ENCODE peak calls at places on chromosomes 13 and 19, in seven cellular contexts. One of them, this sample, is unnamed.

GRCh38 chr19:38921420-38922274 is 8.9 kb downstream of the SARS2 start:
- DNase-seq in hepatocyte: no peak
- DNase-seq in neural progenitor cell: no peak
- DNase-seq in GM23248: no peak
- DNase-seq in GM23338: no peak
- DNase-seq in HCT116: no peak
- DNase-seq in MM.1S: no peak
- DNase-seq in this sample: no peak

GRCh38 chr13:82847595-82847994 is 1034.7 kb downstream of the SLITRK1 start:
- DNase-seq in hepatocyte: no peak
- DNase-seq in neural progenitor cell: no peak
- DNase-seq in GM23248: no peak
- DNase-seq in GM23338: peak
- DNase-seq in HCT116: no peak
- DNase-seq in MM.1S: no peak
- DNase-seq in this sample: peak

GRCh38 chr13:106640515-106640914 is 72.6 kb upstream of the ARGLU1 start:
- DNase-seq in hepatocyte: no peak
- DNase-seq in neural progenitor cell: no peak
- DNase-seq in GM23248: no peak
- DNase-seq in GM23338: no peak
- DNase-seq in HCT116: no peak
- DNase-seq in MM.1S: no peak
- DNase-seq in this sample: no peak

GRCh38 chr19:38070573-38070972 is 153.4 kb downstream of the DPF1 start:
- DNase-seq in hepatocyte: no peak
- DNase-seq in neural progenitor cell: no peak
- DNase-seq in GM23248: peak
- DNase-seq in GM23338: no peak
- DNase-seq in HCT116: no peak
- DNase-seq in MM.1S: no peak
- DNase-seq in this sample: peak

GRCh38 chr19:17073869-17074627 is 1.2 kb downstream of the HAUS8 start:
- DNase-seq in hepatocyte: no peak
- DNase-seq in neural progenitor cell: no peak
- DNase-seq in GM23248: peak
- DNase-seq in GM23338: peak
- DNase-seq in HCT116: no peak
- DNase-seq in MM.1S: peak
- DNase-seq in this sample: no peak

GRCh38 chr13:77874406-77874805 is 44.2 kb downstream of the EDNRB start:
- DNase-seq in hepatocyte: no peak
- DNase-seq in neural progenitor cell: no peak
- DNase-seq in GM23248: peak
- DNase-seq in GM23338: no peak
- DNase-seq in HCT116: no peak
- DNase-seq in MM.1S: no peak
- DNase-seq in this sample: peak

GRCh38 chr13:38582133-38582532 is 104.7 kb upstream of the FREM2 start:
- DNase-seq in hepatocyte: peak
- DNase-seq in neural progenitor cell: peak
- DNase-seq in GM23248: peak
- DNase-seq in GM23338: peak
- DNase-seq in HCT116: no peak
- DNase-seq in MM.1S: peak
- DNase-seq in this sample: peak

GRCh38 chr13:50645092-50645491 is 198.4 kb downstream of the DLEU7 start:
- DNase-seq in hepatocyte: no peak
- DNase-seq in neural progenitor cell: no peak
- DNase-seq in GM23248: peak
- DNase-seq in GM23338: no peak
- DNase-seq in HCT116: no peak
- DNase-seq in MM.1S: no peak
- DNase-seq in this sample: peak

GRCh38 chr19:39672473-39672872 is 16.8 kb downstream of the LGALS16 start:
- DNase-seq in hepatocyte: no peak
- DNase-seq in neural progenitor cell: no peak
- DNase-seq in GM23248: no peak
- DNase-seq in GM23338: no peak
- DNase-seq in HCT116: no peak
- DNase-seq in MM.1S: no peak
- DNase-seq in this sample: no peak

GRCh38 chr13:108200781-108201398 is 14.4 kb downstream of the LIG4 start:
- DNase-seq in hepatocyte: no peak
- DNase-seq in neural progenitor cell: no peak
- DNase-seq in GM23248: peak
- DNase-seq in GM23338: no peak
- DNase-seq in HCT116: no peak
- DNase-seq in MM.1S: no peak
- DNase-seq in this sample: peak

GRCh38 chr19:45798995-45799517 is 6.4 kb upstream of the DMWD start:
- DNase-seq in hepatocyte: peak
- DNase-seq in neural progenitor cell: peak
- DNase-seq in GM23248: peak
- DNase-seq in GM23338: peak
- DNase-seq in HCT116: no peak
- DNase-seq in MM.1S: peak
- DNase-seq in this sample: peak

GRCh38 chr13:64075543-64076271 is 2660.1 kb upstream of the PCDH20 start:
- DNase-seq in hepatocyte: no peak
- DNase-seq in neural progenitor cell: no peak
- DNase-seq in GM23248: no peak
- DNase-seq in GM23338: no peak
- DNase-seq in HCT116: no peak
- DNase-seq in MM.1S: no peak
- DNase-seq in this sample: no peak

GRCh38 chr19:11106477-11106876 is 17.2 kb downstream of the LDLR start:
- DNase-seq in hepatocyte: no peak
- DNase-seq in neural progenitor cell: no peak
- DNase-seq in GM23248: no peak
- DNase-seq in GM23338: no peak
- DNase-seq in HCT116: no peak
- DNase-seq in MM.1S: no peak
- DNase-seq in this sample: no peak

GRCh38 chr13:52345048-52345447 is 60.9 kb downstream of the THSD1 start:
- DNase-seq in hepatocyte: no peak
- DNase-seq in neural progenitor cell: no peak
- DNase-seq in GM23248: peak
- DNase-seq in GM23338: no peak
- DNase-seq in HCT116: no peak
- DNase-seq in MM.1S: no peak
- DNase-seq in this sample: no peak

GRCh38 chr19:46976845-46977320 is 42.8 kb upstream of the NPAS1 start:
- DNase-seq in hepatocyte: peak
- DNase-seq in neural progenitor cell: peak
- DNase-seq in GM23248: peak
- DNase-seq in GM23338: peak
- DNase-seq in HCT116: no peak
- DNase-seq in MM.1S: no peak
- DNase-seq in this sample: no peak

GRCh38 chr13:97257800-97258799 is 36.0 kb downstream of the MBNL2 start:
- DNase-seq in hepatocyte: peak
- DNase-seq in neural progenitor cell: peak
- DNase-seq in GM23248: peak
- DNase-seq in GM23338: peak
- DNase-seq in HCT116: peak
- DNase-seq in MM.1S: peak
- DNase-seq in this sample: peak

GRCh38 chr19:49932731-49933131 is 3.4 kb upstream of the NUP62 start:
- DNase-seq in hepatocyte: no peak
- DNase-seq in neural progenitor cell: no peak
- DNase-seq in GM23248: no peak
- DNase-seq in GM23338: no peak
- DNase-seq in HCT116: no peak
- DNase-seq in MM.1S: no peak
- DNase-seq in this sample: no peak

GRCh38 chr19:56104423-56104822 is 16.7 kb downstream of the ZNF787 start:
- DNase-seq in hepatocyte: no peak
- DNase-seq in neural progenitor cell: no peak
- DNase-seq in GM23248: no peak
- DNase-seq in GM23338: no peak
- DNase-seq in HCT116: no peak
- DNase-seq in MM.1S: no peak
- DNase-seq in this sample: no peak

GRCh38 chr19:56106993-56107392 is 14.1 kb downstream of the ZNF787 start:
- DNase-seq in hepatocyte: no peak
- DNase-seq in neural progenitor cell: no peak
- DNase-seq in GM23248: no peak
- DNase-seq in GM23338: no peak
- DNase-seq in HCT116: no peak
- DNase-seq in MM.1S: no peak
- DNase-seq in this sample: no peak

GRCh38 chr19:56106397-56106849 is 14.7 kb downstream of the ZNF787 start:
- DNase-seq in hepatocyte: no peak
- DNase-seq in neural progenitor cell: no peak
- DNase-seq in GM23248: no peak
- DNase-seq in GM23338: no peak
- DNase-seq in HCT116: no peak
- DNase-seq in MM.1S: no peak
- DNase-seq in this sample: no peak

GRCh38 chr19:56103027-56103614 is 18.0 kb downstream of the ZNF787 start:
- DNase-seq in hepatocyte: no peak
- DNase-seq in neural progenitor cell: no peak
- DNase-seq in GM23248: no peak
- DNase-seq in GM23338: no peak
- DNase-seq in HCT116: no peak
- DNase-seq in MM.1S: no peak
- DNase-seq in this sample: no peak

DNA sequence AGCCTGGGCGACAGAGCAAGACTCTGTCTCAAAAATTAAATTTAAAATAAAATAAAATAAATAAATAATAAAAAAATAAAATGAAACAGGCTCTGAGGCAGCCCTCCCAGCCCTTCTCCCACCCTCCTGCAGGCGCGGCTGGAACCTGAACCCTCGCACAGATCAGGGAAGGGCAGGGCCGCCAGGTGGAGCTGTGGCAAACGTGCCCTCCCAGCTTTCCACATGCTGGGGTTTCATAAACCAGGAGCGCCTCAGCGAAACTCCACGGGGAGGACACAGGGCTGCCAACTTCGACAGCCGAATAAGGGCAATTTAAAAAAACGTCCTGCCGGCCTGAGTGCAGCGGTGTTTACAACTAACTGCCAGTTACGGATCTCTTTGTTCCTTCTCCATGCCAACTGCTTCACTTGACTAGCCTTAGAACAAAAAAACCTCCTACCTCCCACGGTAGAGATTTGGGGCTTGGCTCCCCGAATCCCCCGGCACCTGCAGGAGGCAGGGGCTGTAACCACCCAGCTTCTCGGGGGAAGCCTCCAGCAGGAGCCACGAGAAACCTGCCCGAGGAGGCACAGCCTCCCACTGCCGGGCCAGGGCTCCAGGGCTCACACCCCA is 15.9 kb downstream of the ZNF787 start:
- DNase-seq in hepatocyte: peak
- DNase-seq in neural progenitor cell: peak
- DNase-seq in GM23248: peak
- DNase-seq in GM23338: peak
- DNase-seq in HCT116: peak
- DNase-seq in MM.1S: no peak
- DNase-seq in this sample: peak
- TF ChIP-seq EZH2phosphoT487 in hepatocyte: no peak
- TF ChIP-seq EZH2phosphoT487 in neural progenitor cell: no peak
- TF ChIP-seq EZH2phosphoT487 in GM23248: no peak
- TF ChIP-seq EZH2phosphoT487 in GM23338: no peak
- TF ChIP-seq EZH2phosphoT487 in HCT116: no peak
- TF ChIP-seq EZH2phosphoT487 in MM.1S: no peak
- TF ChIP-seq EZH2phosphoT487 in this sample: no peak

GRCh38 chr19:42068756-42069571 is 1.0 kb downstream of the GRIK5 start:
- DNase-seq in hepatocyte: no peak
- DNase-seq in neural progenitor cell: peak
- DNase-seq in GM23248: no peak
- DNase-seq in GM23338: peak
- DNase-seq in HCT116: no peak
- DNase-seq in MM.1S: no peak
- DNase-seq in this sample: no peak
- TF ChIP-seq EZH2 in hepatocyte: no peak
- TF ChIP-seq EZH2 in neural progenitor cell: no peak
- TF ChIP-seq EZH2 in GM23248: no peak
- TF ChIP-seq EZH2 in GM23338: no peak
- TF ChIP-seq EZH2 in HCT116: no peak
- TF ChIP-seq EZH2 in MM.1S: no peak
- TF ChIP-seq EZH2 in this sample: no peak

GRCh38 chr13:21752501-21752900 is 81.6 kb downstream of the FGF9 start:
- DNase-seq in hepatocyte: no peak
- DNase-seq in neural progenitor cell: no peak
- DNase-seq in GM23248: no peak
- DNase-seq in GM23338: no peak
- DNase-seq in HCT116: no peak
- DNase-seq in MM.1S: no peak
- DNase-seq in this sample: no peak
- TF ChIP-seq EZH2phosphoT487 in hepatocyte: no peak
- TF ChIP-seq EZH2phosphoT487 in neural progenitor cell: no peak
- TF ChIP-seq EZH2phosphoT487 in GM23248: no peak
- TF ChIP-seq EZH2phosphoT487 in GM23338: no peak
- TF ChIP-seq EZH2phosphoT487 in HCT116: no peak
- TF ChIP-seq EZH2phosphoT487 in MM.1S: no peak
- TF ChIP-seq EZH2phosphoT487 in this sample: no peak

GRCh38 chr19:5806133-5806489 is 1.2 kb downstream of the NRTN start:
- DNase-seq in hepatocyte: no peak
- DNase-seq in neural progenitor cell: no peak
- DNase-seq in GM23248: no peak
- DNase-seq in GM23338: no peak
- DNase-seq in HCT116: no peak
- DNase-seq in MM.1S: no peak
- DNase-seq in this sample: no peak

GRCh38 chr19:5803441-5803751 is 1.5 kb upstream of the NRTN start:
- DNase-seq in hepatocyte: no peak
- DNase-seq in neural progenitor cell: no peak
- DNase-seq in GM23248: no peak
- DNase-seq in GM23338: no peak
- DNase-seq in HCT116: no peak
- DNase-seq in MM.1S: no peak
- DNase-seq in this sample: no peak

GRCh38 chr19:5803752-5804515 is 933 bp upstream of the NRTN start:
- DNase-seq in hepatocyte: peak
- DNase-seq in neural progenitor cell: peak
- DNase-seq in GM23248: peak
- DNase-seq in GM23338: peak
- DNase-seq in HCT116: peak
- DNase-seq in MM.1S: peak
- DNase-seq in this sample: peak

GRCh38 chr19:5805465-5806132 is 732 bp downstream of the NRTN start:
- DNase-seq in hepatocyte: peak
- DNase-seq in neural progenitor cell: peak
- DNase-seq in GM23248: peak
- DNase-seq in GM23338: peak
- DNase-seq in HCT116: no peak
- DNase-seq in MM.1S: peak
- DNase-seq in this sample: peak

GRCh38 chr19:5804516-5805464 is at the start of gene NRTN:
- DNase-seq in hepatocyte: peak
- DNase-seq in neural progenitor cell: peak
- DNase-seq in GM23248: no peak
- DNase-seq in GM23338: peak
- DNase-seq in HCT116: no peak
- DNase-seq in MM.1S: peak
- DNase-seq in this sample: peak
- TF ChIP-seq EZH2 in hepatocyte: no peak
- TF ChIP-seq EZH2 in neural progenitor cell: no peak
- TF ChIP-seq EZH2 in GM23248: peak
- TF ChIP-seq EZH2 in GM23338: no peak
- TF ChIP-seq EZH2 in HCT116: no peak
- TF ChIP-seq EZH2 in MM.1S: no peak
- TF ChIP-seq EZH2 in this sample: no peak

This sample was measured in PC-3.